ENCODE peak calls at places on chromosome 1, in ten cellular contexts. E is left ventricle myocardium inferior; N is CD8-positive, alpha-beta memory T cell; X is stimulated activated CD4-positive, alpha-beta T cell treated with anti-CD3 and anti-CD28 coated beads, Interleukin-15, amount 100 ng/mL, for 24 hours; L is AG10803; S is HFFc6; C is NCI-H460; D is A549; P is fibroblast of lung; Q is RCC 7860. I is an unnamed sample.

GRCh38 chr1:207172885-207173284 is 68.9 kb downstream of the C4BPA start:
- DNase-seq in E (no peak), N (no peak), X (no peak), L (no peak), S (no peak), C (no peak), D (no peak), P (no peak), Q (no peak), I (no peak)

GRCh38 chr1:210692796-210693195 is 364.1 kb downstream of the HHAT start:
- DNase-seq in E (no peak), N (no peak), X (no peak), L (no peak), S (no peak), C (no peak), D (no peak), P (no peak), Q (no peak), I (no peak)

GRCh38 chr1:228306275-228307217 is 98.7 kb downstream of the OBSCN start:
- DNase-seq in E (no peak), N (no peak), X (no peak), L (no peak), S (no peak), C (no peak), D (no peak), P (no peak), Q (no peak), I (peak)

GRCh38 chr1:212595229-212595628 is 13.3 kb upstream of the ATF3 start:
- DNase-seq in E (no peak), N (no peak), X (no peak), L (no peak), S (no peak), C (no peak), D (no peak), P (no peak), Q (no peak), I (no peak)

GRCh38 chr1:42979888-42980800 is 21.5 kb upstream of the SLC2A1 start:
- DNase-seq in E (no peak), N (no peak), X (no peak), L (no peak), S (no peak), C (no peak), D (no peak), P (no peak), Q (no peak), I (no peak)

GRCh38 chr1:115404936-115405335 is 66.9 kb upstream of the NGF start:
- DNase-seq in E (no peak), N (no peak), X (no peak), L (no peak), S (no peak), C (peak), D (no peak), P (no peak), Q (no peak), I (no peak)

GRCh38 chr1:17059391-17060128 is 5.7 kb upstream of the SDHB start:
- DNase-seq in E (peak), N (peak), X (peak), L (peak), S (peak), C (peak), D (peak), P (peak), Q (peak), I (no peak)

GRCh38 chr1:50705699-50706098 is 254.4 kb downstream of the FAF1 start:
- DNase-seq in E (no peak), N (no peak), X (no peak), L (no peak), S (no peak), C (no peak), D (no peak), P (no peak), Q (no peak), I (no peak)

GRCh38 chr1:234933031-234933430 is 195.6 kb downstream of the TOMM20 start:
- DNase-seq in E (no peak), N (no peak), X (no peak), L (no peak), S (no peak), C (no peak), D (no peak), P (peak), Q (no peak), I (no peak)

GRCh38 chr1:215875236-215875635 is 308.1 kb downstream of the KCTD3 start:
- DNase-seq in E (no peak), N (no peak), X (no peak), L (no peak), S (no peak), C (no peak), D (no peak), P (no peak), Q (no peak), I (no peak)

GRCh38 chr1:166902279-166902678 is 26.2 kb upstream of the TADA1 start:
- DNase-seq in E (no peak), N (no peak), X (no peak), L (peak), S (peak), C (no peak), D (peak), P (peak), Q (peak), I (no peak)

GRCh38 chr1:32060914-32061313 is 11.8 kb upstream of the TMEM39B start:
- DNase-seq in E (no peak), N (no peak), X (no peak), L (no peak), S (no peak), C (no peak), D (no peak), P (no peak), Q (no peak), I (no peak)

GRCh38 chr1:203456577-203456976 is 19.0 kb upstream of the PRELP start:
- DNase-seq in E (no peak), N (no peak), X (no peak), L (no peak), S (no peak), C (no peak), D (no peak), P (no peak), Q (no peak), I (no peak)

GRCh38 chr1:90046635-90047034 is 51.7 kb downstream of the ZNF326 start:
- DNase-seq in E (no peak), N (no peak), X (no peak), L (no peak), S (no peak), C (no peak), D (no peak), P (no peak), Q (no peak), I (no peak)

GRCh38 chr1:160342520-160342919 is 530 bp downstream of the COPA start:
- DNase-seq in E (no peak), N (no peak), X (peak), L (peak), S (no peak), C (no peak), D (peak), P (peak), Q (no peak), I (no peak)

GRCh38 chr1:245825128-245825901 is 670.5 kb downstream of the KIF26B start:
- DNase-seq in E (no peak), N (no peak), X (no peak), L (peak), S (no peak), C (no peak), D (peak), P (peak), Q (no peak), I (no peak)

GRCh38 chr1:67684526-67685066 is 405 bp upstream of the GADD45A start:
- DNase-seq in E (no peak), N (no peak), X (no peak), L (no peak), S (no peak), C (no peak), D (no peak), P (no peak), Q (no peak), I (no peak)

GRCh38 chr1:203451849-203452784 is 23.5 kb upstream of the PRELP start:
- DNase-seq in E (no peak), N (no peak), X (no peak), L (peak), S (no peak), C (no peak), D (no peak), P (no peak), Q (no peak), I (no peak)

GRCh38 chr1:246923482-246923881 is 8.3 kb downstream of the AHCTF1 start:
- DNase-seq in E (no peak), N (no peak), X (no peak), L (no peak), S (no peak), C (no peak), D (no peak), P (peak), Q (no peak), I (no peak)

GRCh38 chr1:156115514-156116374 is 1.2 kb downstream of the LMNA start:
- DNase-seq in E (peak), N (no peak), X (peak), L (peak), S (peak), C (no peak), D (peak), P (peak), Q (peak), I (peak)

GRCh38 chr1:9868244-9868590 is 41.9 kb downstream of the CTNNBIP1 start:
- DNase-seq in E (no peak), N (no peak), X (no peak), L (no peak), S (no peak), C (no peak), D (no peak), P (no peak), Q (no peak), I (no peak)

GRCh38 chr1:52367272-52367671 is 1.3 kb upstream of the CC2D1B start:
- DNase-seq in E (no peak), N (no peak), X (no peak), L (no peak), S (no peak), C (no peak), D (no peak), P (no peak), Q (no peak), I (no peak)